ENCODE peak calls at places on chromosomes 16 and 17, in five cellular contexts. I is GM20000, N is HFF-Myc, G is heart right ventricle, F is transverse colon. Y is an unnamed sample.

GRCh38 chr17:70905796-70906195 is 736.5 kb downstream of the KCNJ2 start:
- DNase-seq in I (no peak), N (peak; percentile 15), G (peak; percentile 22), F (no peak), Y (no peak)

GRCh38 chr17:79534111-79534510 is 76.7 kb downstream of the RBFOX3 start:
- DNase-seq in I (no peak), N (no peak), G (no peak), F (no peak), Y (no peak)

GRCh38 chr17:14211778-14212177 is 24.9 kb downstream of the CDRT15 start:
- DNase-seq in I (peak; percentile 68), N (no peak), G (peak; percentile 33), F (no peak), Y (no peak)

GRCh38 chr17:7841309-7841621 is 7.2 kb downstream of the KDM6B start:
- DNase-seq in I (no peak), N (no peak), G (no peak), F (no peak), Y (no peak)

GRCh38 chr17:48985436-48986245 is 11.5 kb upstream of the IGF2BP1 start:
- DNase-seq in I (no peak), N (no peak), G (no peak), F (no peak), Y (no peak)

GRCh38 chr16:87973721-87974120 is 22.5 kb downstream of the BANP start:
- DNase-seq in I (no peak), N (no peak), G (no peak), F (no peak), Y (no peak)

GRCh38 chr16:46720619-46721018 is 27.5 kb downstream of the MYLK3 start:
- DNase-seq in I (no peak), N (no peak), G (no peak), F (no peak), Y (no peak)

GRCh38 chr16:84818989-84819643 is 669 bp upstream of the CRISPLD2 start:
- DNase-seq in I (no peak), N (no peak), G (no peak), F (no peak), Y (no peak)

GRCh38 chr17:61157246-61157887 is 242.3 kb upstream of the TBX2 start:
- DNase-seq in I (no peak), N (no peak), G (no peak), F (no peak), Y (no peak)

GRCh38 chr16:781346-782010 is 6.7 kb downstream of the RPUSD1 start:
- DNase-seq in I (no peak), N (no peak), G (no peak), F (no peak), Y (no peak)

GRCh38 chr16:49602201-49603041 is 228.8 kb downstream of the C16orf78 start:
- DNase-seq in I (no peak), N (no peak), G (no peak), F (no peak), Y (no peak)

GRCh38 chr16:81530296-81530721 is 85.7 kb downstream of the CMIP start:
- DNase-seq in I (no peak), N (no peak), G (no peak), F (no peak), Y (no peak)

GRCh38 chr16:82033006-82033405 is 2.0 kb upstream of the HSD17B2 start:
- DNase-seq in I (no peak), N (no peak), G (no peak), F (peak; percentile 38), Y (no peak)

GRCh38 chr17:17106716-17107115 is 64.5 kb downstream of the MPRIP start:
- DNase-seq in I (no peak), N (no peak), G (no peak), F (no peak), Y (no peak)

GRCh38 chr17:21358682-21359482 is 17.3 kb upstream of the KCNJ12 start:
- DNase-seq in I (no peak), N (peak; percentile 4), G (peak; percentile 29), F (no peak), Y (no peak)

GRCh38 chr16:49003992-49004391 is 277.6 kb downstream of the CBLN1 start:
- DNase-seq in I (no peak), N (no peak), G (no peak), F (peak; percentile 23), Y (no peak)

GRCh38 chr17:60554377-60554788 is 28.3 kb upstream of the APPBP2 start:
- DNase-seq in I (no peak), N (peak; percentile 60), G (no peak), F (no peak), Y (no peak)

GRCh38 chr17:62869885-62870580 is 61.9 kb upstream of the MARCHF10 start:
- DNase-seq in I (no peak), N (peak; percentile 67), G (no peak), F (no peak), Y (peak; percentile 26)

GRCh38 chr16:51825740-51826139 is 674.7 kb upstream of the SALL1 start:
- DNase-seq in I (no peak), N (no peak), G (no peak), F (no peak), Y (no peak)

GRCh38 chr17:27904534-27904933 is 11.4 kb upstream of the LYRM9 start:
- DNase-seq in I (no peak), N (no peak), G (no peak), F (no peak), Y (no peak)

GRCh38 chr17:72120878-72121163 is at the start of gene SOX9:
- DNase-seq in I (peak; percentile 90), N (no peak), G (peak; percentile 84), F (peak; percentile 91), Y (no peak)

GRCh38 chr17:44359001-44359400 is 4.7 kb downstream of the FAM171A2 start:
- DNase-seq in I (no peak), N (no peak), G (no peak), F (no peak), Y (no peak)

GRCh38 chr16:69709456-69710084 is 16.8 kb downstream of the NQO1 start:
- DNase-seq in I (peak; percentile 50), N (peak; percentile 48), G (no peak), F (no peak), Y (peak; percentile 19)
- TF ChIP-seq CTCF in I (peak; percentile 32), N (peak; percentile 50), G (peak; percentile 71), F (peak; percentile 71), Y (peak; percentile 80)

GRCh38 chr17:81700353-81701287 is 2.5 kb upstream of the MRPL12 start:
- DNase-seq in I (no peak), N (no peak), G (no peak), F (no peak), Y (no peak)

GRCh38 chr17:81705518-81706231 is 2.5 kb downstream of the MRPL12 start:
- DNase-seq in I (no peak), N (no peak), G (no peak), F (no peak), Y (no peak)

GRCh38 chr17:81703747-81704654 is 834 bp downstream of the MRPL12 start:
- DNase-seq in I (no peak), N (no peak), G (no peak), F (no peak), Y (no peak)

GRCh38 chr17:81701288-81702071 is 1.7 kb upstream of the MRPL12 start:
- DNase-seq in I (no peak), N (no peak), G (no peak), F (no peak), Y (no peak)

GRCh38 chr17:81702934-81703746 is at the start of gene MRPL12:
- DNase-seq in I (peak; percentile 99), N (peak; percentile 77), G (peak; percentile 93), F (peak; percentile 94), Y (peak; percentile 98)
- TF ChIP-seq CTCF in I (no peak), N (no peak), G (peak; percentile 14), F (peak; percentile 34), Y (peak; percentile 3)

GRCh38 chr17:46085522-46085921 is 86.5 kb downstream of the STH start:
- DNase-seq in I (no peak), N (no peak), G (no peak), F (no peak), Y (no peak)

GRCh38 chr17:46080118-46081017 is 81.3 kb downstream of the STH start:
- DNase-seq in I (no peak), N (no peak), G (no peak), F (no peak), Y (no peak)

GRCh38 chr17:46081018-46081320 is 81.9 kb downstream of the STH start:
- DNase-seq in I (no peak), N (no peak), G (no peak), F (no peak), Y (no peak)

GRCh38 chr17:46078675-46079074 is 79.6 kb downstream of the STH start:
- DNase-seq in I (no peak), N (no peak), G (no peak), F (no peak), Y (no peak)

DNA sequence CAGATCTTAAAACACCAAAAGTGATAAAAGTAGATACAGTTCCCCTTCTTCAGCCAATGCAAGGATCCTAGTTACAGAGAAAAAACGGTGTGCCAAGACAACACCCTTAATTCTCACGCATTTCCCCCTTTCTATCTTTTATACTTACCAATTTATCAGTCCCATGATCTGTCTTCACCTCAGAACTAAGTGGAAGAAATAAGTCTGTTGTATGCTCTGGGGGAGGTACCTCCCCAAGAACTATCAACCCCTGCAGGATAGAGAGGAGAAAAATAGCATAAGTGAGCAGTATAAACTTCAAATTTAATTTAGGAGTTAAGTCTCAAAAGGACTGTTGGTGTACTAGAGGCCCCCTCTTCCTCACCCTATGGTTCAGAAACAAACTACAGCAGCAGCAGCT is 83.2 kb downstream of the STH start:
- DNase-seq in I (no peak), N (no peak), G (no peak), F (no peak), Y (no peak)
- TF ChIP-seq CTCF in I (no peak), N (no peak), G (no peak), F (no peak), Y (no peak)

DNA sequence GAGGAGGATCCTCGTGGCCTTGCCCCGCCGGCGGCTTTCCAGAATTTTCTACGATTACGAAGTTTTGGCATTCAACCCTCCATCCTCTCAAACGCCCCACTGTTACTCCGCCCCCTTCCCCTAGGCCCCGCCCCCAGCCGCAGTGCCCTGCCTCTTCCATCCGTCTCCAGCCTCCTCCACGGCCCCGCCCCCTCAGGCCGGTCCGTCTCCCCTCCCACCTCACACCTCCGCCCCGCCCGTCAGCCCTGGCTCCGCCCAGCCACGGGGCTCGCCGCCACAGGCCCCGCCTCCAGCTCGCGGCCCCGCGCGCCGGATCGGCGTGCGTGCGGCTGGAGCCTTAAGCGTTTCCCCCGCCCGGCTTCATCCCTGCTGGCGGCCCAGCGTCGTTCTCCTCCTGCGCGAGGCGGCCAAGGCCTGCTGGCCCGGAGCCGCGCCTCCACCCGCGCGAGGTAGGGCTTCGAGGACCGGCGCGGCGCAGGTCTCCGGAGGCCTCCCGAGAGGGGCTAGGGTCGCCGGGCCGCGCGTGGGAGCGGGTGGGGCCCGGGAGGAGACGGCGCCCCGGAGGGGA is at the start of the genes C17orf67 and DGKE:
- DNase-seq in I (peak; percentile 99), N (peak; percentile 70), G (peak; percentile 99), F (peak; percentile 99), Y (peak; percentile 47)
- TF ChIP-seq CTCF in I (no peak), N (no peak), G (no peak), F (no peak), Y (no peak)

GRCh38 chr17:30717290-30718098 is 107.0 kb downstream of the CRLF3 start:
- DNase-seq in I (no peak), N (no peak), G (no peak), F (peak; percentile 4), Y (no peak)

GRCh38 chr17:30720013-30720471 is 104.5 kb downstream of the CRLF3 start:
- DNase-seq in I (no peak), N (no peak), G (no peak), F (peak; percentile 6), Y (no peak)

GRCh38 chr17:30716461-30717289 is 107.8 kb downstream of the CRLF3 start:
- DNase-seq in I (no peak), N (no peak), G (no peak), F (no peak), Y (no peak)
- TF ChIP-seq CTCF in I (peak; percentile 8), N (peak; percentile 21), G (no peak), F (no peak), Y (peak; percentile 41)

Y was measured in D721Med.